ENCODE peak calls at places on chromosomes 5 and 9, in five cellular contexts. T, I, X, J and K are unnamed samples.
A peak's percentile ranks its signal among the peaks of the same experiment; 100 is the strongest.

GRCh38 chr9:36008774-36009300 is 27.9 kb upstream of the RECK start:
- DNase-seq in I (no peak), X (peak; percentile 26), J (peak; percentile 48), T (peak; percentile 64), K (peak; percentile 81)

GRCh38 chr9:82080265-82080664 is 91.7 kb downstream of the SPATA31D1 start:
- DNase-seq in J (no peak), I (no peak), T (no peak), X (no peak), K (no peak)

GRCh38 chr9:94745806-94746540 is 19.5 kb downstream of the AOPEP start:
- DNase-seq in T (no peak), I (no peak), X (no peak), J (no peak), K (no peak)

GRCh38 chr9:13443380-13444271 is 164.1 kb upstream of the MPDZ start:
- DNase-seq in T (peak; percentile 34), I (no peak), X (no peak), J (no peak), K (no peak)

GRCh38 chr5:133947431-133947841 is 21.0 kb downstream of the C5orf15 start:
- DNase-seq in T (peak; percentile 58), J (no peak), X (no peak), I (no peak), K (peak; percentile 59)

GRCh38 chr9:99895510-99895909 is 10.9 kb upstream of the STX17 start:
- DNase-seq in T (no peak), I (no peak), X (no peak), J (no peak), K (no peak)

GRCh38 chr9:134852906-134853654 is 27.5 kb upstream of the FCN2 start:
- DNase-seq in J (no peak), I (no peak), X (no peak), T (no peak), K (no peak)

GRCh38 chr9:117120061-117120460 is 294.8 kb downstream of the ASTN2 start:
- DNase-seq in T (no peak), I (no peak), J (no peak), X (no peak), K (no peak)

GRCh38 chr5:82641362-82641988 is 363.3 kb upstream of the RPS23 start:
- DNase-seq in J (peak; percentile 79), T (peak; percentile 96), X (no peak), I (peak; percentile 67), K (peak; percentile 84)

GRCh38 chr5:9401786-9402472 is 143.9 kb downstream of the SEMA5A start:
- DNase-seq in I (no peak), J (no peak), X (no peak), T (peak; percentile 79), K (peak; percentile 33)

GRCh38 chr5:58241383-58241782 is 218.5 kb downstream of the PLK2 start:
- DNase-seq in X (no peak), J (no peak), T (peak; percentile 51), I (peak; percentile 19), K (no peak)

GRCh38 chr5:143645356-143645755 is 166.6 kb upstream of the HMHB1 start:
- DNase-seq in I (no peak), J (no peak), X (no peak), T (no peak), K (no peak)

GRCh38 chr9:21078702-21079101 is 960 bp upstream of the IFNB1 start:
- DNase-seq in J (no peak), I (no peak), T (no peak), X (no peak), K (peak; percentile 14)

GRCh38 chr5:89187883-89188465 is 305.0 kb upstream of the MEF2C start:
- DNase-seq in T (no peak), I (no peak), J (no peak), X (no peak), K (no peak)

GRCh38 chr5:639584-640213 is 27.6 kb downstream of the CEP72 start:
- DNase-seq in T (no peak), J (no peak), I (no peak), X (no peak), K (no peak)

GRCh38 chr5:176364765-176365662 is at the start of gene ARL10:
- DNase-seq in T (peak; percentile 17), I (no peak), X (no peak), J (no peak), K (no peak)

GRCh38 chr9:123089040-123089439 is 55.6 kb downstream of the GPR21 start:
- DNase-seq in T (no peak), I (no peak), J (no peak), X (no peak), K (no peak)

GRCh38 chr5:149229298-149229937 is 42.2 kb upstream of the AFAP1L1 start:
- DNase-seq in I (no peak), T (no peak), X (no peak), J (no peak), K (no peak)

GRCh38 chr9:31005086-31005665 is 1379.3 kb upstream of the ACO1 start:
- DNase-seq in J (no peak), I (no peak), T (no peak), X (no peak), K (no peak)

GRCh38 chr5:146529984-146530383 is 14.0 kb upstream of the GPR151 start:
- DNase-seq in X (no peak), J (no peak), I (no peak), T (no peak), K (no peak)

GRCh38 chr5:11903614-11904269 is 504 bp downstream of the CTNND2 start:
- DNase-seq in I (no peak), X (no peak), J (no peak), T (no peak), K (no peak)

GRCh38 chr5:81852277-81853004 is 101.5 kb upstream of the SSBP2 start:
- DNase-seq in X (no peak), T (peak; percentile 43), J (no peak), I (no peak), K (peak; percentile 22)

GRCh38 chr9:107935931-107936330 is 446.4 kb upstream of the KLF4 start:
- DNase-seq in T (no peak), J (peak; percentile 9), X (no peak), I (no peak), K (no peak)

GRCh38 chr5:14675309-14675708 is 10.8 kb downstream of the OTULIN start:
- DNase-seq in I (no peak), T (no peak), X (no peak), J (no peak), K (peak; percentile 20)

GRCh38 chr5:66617223-66617861 is 21.1 kb downstream of the MAST4 start:
- DNase-seq in J (no peak), X (no peak), I (no peak), T (no peak), K (no peak)

GRCh38 chr5:174192901-174193300 is 147.4 kb downstream of the NSG2 start:
- DNase-seq in I (no peak), X (no peak), T (no peak), J (no peak), K (no peak)

GRCh38 chr9:98989036-98990000 is 45.6 kb downstream of the COL15A1 start:
- DNase-seq in X (no peak), T (peak; percentile 96), I (peak; percentile 99), J (no peak), K (peak; percentile 100)

GRCh38 chr9:3879315-3879714 is 353.5 kb upstream of the RFX3 start:
- DNase-seq in J (no peak), X (no peak), T (no peak), I (no peak), K (no peak)

GRCh38 chr5:24621809-24622208 is 23.0 kb downstream of the CDH10 start:
- DNase-seq in I (no peak), T (no peak), X (no peak), J (no peak), K (no peak)

GRCh38 chr5:111389390-111390082 is 122.8 kb downstream of the STARD4 start:
- DNase-seq in T (peak; percentile 18), I (peak; percentile 56), X (no peak), J (no peak), K (peak; percentile 83)

GRCh38 chr9:120344230-120344629 is 235.7 kb downstream of the CDK5RAP2 start:
- DNase-seq in J (no peak), X (no peak), I (peak; percentile 79), T (peak; percentile 62), K (peak; percentile 76)

GRCh38 chr9:37031902-37032301 is 2.2 kb downstream of the PAX5 start:
- DNase-seq in T (no peak), I (no peak), J (no peak), X (no peak), K (no peak)

GRCh38 chr5:55151923-55152842 is 7.8 kb upstream of the GPX8 start:
- DNase-seq in T (peak; percentile 90), I (no peak), J (peak; percentile 69), X (no peak), K (peak; percentile 83)

GRCh38 chr5:61350535-61350934 is 18.5 kb downstream of the ZSWIM6 start:
- DNase-seq in J (no peak), T (no peak), X (no peak), I (no peak), K (no peak)

GRCh38 chr5:158487156-158487555 is 612.6 kb downstream of the EBF1 start:
- DNase-seq in J (no peak), I (no peak), T (no peak), X (no peak), K (peak; percentile 22)